ENCODE peak calls at places on chromosomes 3 and 15, in six cellular contexts. U, V, D, M, C and B are unnamed samples.

GRCh38 chr3:45312836-45313493 is 75.4 kb upstream of the LARS2 start:
- DNase-seq in U (no peak), C (no peak), M (no peak), D (no peak), V (no peak), B (no peak)

GRCh38 chr15:89052474-89052873 is 35.8 kb upstream of the ABHD2 start:
- DNase-seq in U (no peak), D (no peak), V (no peak), C (peak), M (no peak), B (no peak)

GRCh38 chr3:67458406-67458805 is 196.0 kb downstream of the SUCLG2 start:
- DNase-seq in U (no peak), D (no peak), C (peak), V (no peak), M (no peak), B (no peak)

GRCh38 chr15:61680260-61681037 is 379.8 kb downstream of the VPS13C start:
- DNase-seq in U (no peak), V (no peak), C (no peak), D (no peak), M (no peak), B (no peak)

GRCh38 chr15:70342554-70343548 is 245.1 kb upstream of the TLE3 start:
- DNase-seq in V (no peak), D (no peak), U (no peak), M (no peak), C (no peak), B (no peak)

GRCh38 chr3:56124546-56124945 is 343.7 kb downstream of the ERC2 start:
- DNase-seq in M (no peak), V (no peak), U (no peak), D (no peak), C (no peak), B (no peak)

GRCh38 chr3:150094150-150094932 is 123.6 kb upstream of the PFN2 start:
- DNase-seq in M (no peak), D (no peak), U (no peak), V (no peak), C (peak), B (peak)

GRCh38 chr3:120846073-120846472 is 61.9 kb upstream of the STXBP5L start:
- DNase-seq in U (no peak), V (no peak), D (no peak), M (no peak), C (no peak), B (no peak)

GRCh38 chr15:85356276-85356675 is 24.1 kb upstream of the AKAP13 start:
- DNase-seq in M (no peak), U (no peak), C (no peak), D (no peak), V (no peak), B (no peak)

GRCh38 chr15:41806291-41807181 is 21.4 kb upstream of the JMJD7 start:
- DNase-seq in D (no peak), U (peak), M (no peak), C (no peak), V (no peak), B (peak)

GRCh38 chr15:76575177-76576078 is 238.9 kb downstream of the ISL2 start:
- DNase-seq in M (no peak), U (no peak), V (no peak), C (no peak), D (no peak), B (no peak)

GRCh38 chr3:107428051-107428858 is 51.0 kb downstream of the CCDC54 start:
- DNase-seq in D (no peak), M (no peak), V (no peak), U (no peak), C (no peak), B (no peak)

GRCh38 chr15:68608206-68608843 is 29.5 kb downstream of the CORO2B start:
- DNase-seq in V (no peak), C (no peak), M (peak), U (peak), D (peak), B (no peak)

GRCh38 chr15:55654541-55654940 is 66.4 kb upstream of the PYGO1 start:
- DNase-seq in V (no peak), M (no peak), C (peak), U (no peak), D (no peak), B (no peak)

GRCh38 chr3:178482981-178483380 is 53.3 kb upstream of the KCNMB2 start:
- DNase-seq in V (no peak), C (no peak), U (no peak), D (no peak), M (no peak), B (no peak)

GRCh38 chr3:29525254-29525881 is 244.5 kb downstream of the RBMS3 start:
- DNase-seq in C (peak), U (peak), D (peak), V (no peak), M (peak), B (no peak)

GRCh38 chr3:23600178-23600577 is 205.6 kb upstream of the UBE2E1 start:
- DNase-seq in C (peak), D (no peak), V (no peak), M (no peak), U (no peak), B (peak)

GRCh38 chr3:188473591-188474288 is 319.8 kb downstream of the LPP start:
- DNase-seq in D (no peak), C (no peak), U (no peak), M (no peak), V (no peak), B (no peak)

GRCh38 chr3:184543848-184544512 is 17.6 kb upstream of the EPHB3 start:
- DNase-seq in C (peak), M (peak), U (peak), D (peak), V (peak), B (peak)

GRCh38 chr15:90004252-90004651 is 3.1 kb downstream of the ZNF710 start:
- DNase-seq in M (peak), C (peak), V (no peak), U (no peak), D (peak), B (no peak)

GRCh38 chr3:164419220-164419619 is 659.1 kb downstream of the SI start:
- DNase-seq in C (no peak), V (no peak), D (no peak), U (no peak), M (no peak), B (no peak)

GRCh38 chr3:150341893-150342292 is 66.2 kb upstream of the TSC22D2 start:
- DNase-seq in V (no peak), D (no peak), C (no peak), M (no peak), U (peak), B (no peak)

DNA sequence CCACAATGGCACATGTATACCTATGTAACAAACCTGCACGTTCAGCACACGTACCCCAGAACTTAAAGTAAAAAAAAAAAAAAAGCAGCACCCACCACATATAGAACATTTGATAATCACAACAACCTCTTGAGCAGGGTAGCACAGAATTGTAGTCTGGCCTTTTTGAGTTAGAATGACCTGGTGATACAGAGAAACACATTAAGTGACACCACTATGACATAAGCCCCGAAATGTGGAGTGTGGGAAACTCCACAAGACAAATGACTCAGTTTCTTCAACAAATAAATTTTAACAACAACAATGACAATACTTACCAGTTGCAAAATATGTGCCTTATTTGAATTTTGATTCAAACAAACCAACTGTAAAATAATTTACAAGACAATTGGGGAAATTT is 46.4 kb downstream of the DRD3 start:
- DNase-seq in V (no peak), D (no peak), C (no peak), U (no peak), M (no peak), B (no peak)
- TF ChIP-seq CTCF in V (no peak), D (no peak), C (no peak), U (no peak), M (no peak), B (no peak)

GRCh38 chr3:169060037-169060436 is 603.5 kb downstream of the MECOM start:
- DNase-seq in U (no peak), C (no peak), D (no peak), V (no peak), M (no peak), B (no peak)
- H3K27ac ChIP-seq in U (no peak), C (no peak), D (no peak), V (no peak), M (no peak), B (no peak)

DNA sequence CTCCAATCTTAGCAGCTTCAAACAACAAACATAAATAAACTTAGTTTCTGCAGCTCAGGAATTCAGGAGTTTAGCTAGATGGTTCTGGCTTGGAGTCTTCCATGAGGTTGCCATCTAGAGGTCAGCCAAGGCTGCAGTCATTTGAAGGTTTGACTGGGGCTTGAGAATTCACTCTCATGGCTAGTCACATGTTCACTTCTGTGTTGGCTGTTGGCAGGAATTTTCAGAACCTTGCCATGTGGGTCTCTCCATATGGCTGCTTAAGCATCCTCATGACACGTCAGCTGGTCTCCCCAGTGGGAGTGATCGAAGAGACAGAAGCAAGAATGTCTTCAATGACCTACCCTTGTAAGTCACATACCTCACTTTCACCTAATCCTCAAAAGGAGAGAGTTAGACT is 269.2 kb upstream of the CNTN3 start:
- DNase-seq in M (no peak), V (no peak), C (no peak), D (no peak), U (no peak), B (no peak)
- TF ChIP-seq CTCF in M (no peak), V (no peak), C (peak), D (no peak), U (peak), B (no peak)

DNA sequence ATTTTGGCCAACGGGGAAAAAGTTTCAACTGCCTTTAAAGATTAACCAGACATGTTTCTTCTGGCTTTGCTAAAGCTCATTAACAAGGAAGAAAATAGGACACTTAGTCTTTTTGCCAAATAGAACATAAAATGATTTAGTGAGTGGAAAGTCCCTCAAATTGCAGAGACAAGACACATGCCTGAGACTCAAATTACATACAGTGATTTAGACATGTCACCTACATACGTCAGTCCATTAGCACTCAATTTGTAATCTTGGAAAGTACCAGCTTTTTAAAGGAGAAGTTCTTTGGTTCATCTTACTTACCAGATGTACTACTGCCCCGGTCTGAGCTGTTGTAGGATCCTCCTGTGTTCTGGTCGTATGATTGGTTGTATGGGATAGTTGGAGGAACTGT is 1134.2 kb downstream of the ROBO1 start:
- DNase-seq in U (no peak), M (no peak), D (no peak), V (no peak), C (no peak), B (no peak)
- H3K27ac ChIP-seq in U (no peak), M (no peak), D (no peak), V (no peak), C (no peak), B (no peak)

GRCh38 chr3:127389415-127389814 is 101.6 kb upstream of the PRR20G start:
- DNase-seq in V (no peak), M (no peak), D (no peak), C (peak), U (peak), B (peak)
- TF ChIP-seq CTCF in V (no peak), M (no peak), D (no peak), C (no peak), U (no peak), B (no peak)

GRCh38 chr3:152151216-152151874 is 117.4 kb upstream of the MBNL1 start:
- DNase-seq in V (no peak), M (no peak), U (no peak), D (no peak), C (no peak), B (no peak)

GRCh38 chr3:152156880-152157279 is 111.8 kb upstream of the MBNL1 start:
- DNase-seq in M (no peak), U (no peak), C (no peak), D (no peak), V (no peak), B (no peak)

GRCh38 chr3:152157337-152157736 is 111.4 kb upstream of the MBNL1 start:
- DNase-seq in U (no peak), C (no peak), M (no peak), V (no peak), D (no peak), B (no peak)

GRCh38 chr3:152155654-152156053 is 113.1 kb upstream of the MBNL1 start:
- DNase-seq in M (no peak), C (no peak), V (no peak), D (no peak), U (no peak), B (no peak)

GRCh38 chr3:152155246-152155645 is 113.5 kb upstream of the MBNL1 start:
- DNase-seq in V (no peak), D (no peak), C (no peak), M (no peak), U (no peak), B (no peak)
- H3K27ac ChIP-seq in V (no peak), D (peak), C (no peak), M (no peak), U (no peak), B (no peak)

GRCh38 chr3:48465237-48465530 is 18.6 kb downstream of the ATRIP start:
- DNase-seq in M (no peak), C (no peak), U (no peak), D (no peak), V (no peak), B (no peak)

GRCh38 chr3:48464713-48465221 is 18.2 kb downstream of the ATRIP start:
- DNase-seq in D (no peak), M (peak), C (no peak), U (no peak), V (no peak), B (no peak)

GRCh38 chr3:48466386-48467109 is 20.0 kb downstream of the ATRIP start:
- DNase-seq in C (no peak), M (peak), U (peak), V (peak), D (no peak), B (no peak)

GRCh38 chr3:48467110-48467454 is 20.5 kb downstream of the ATRIP start:
- DNase-seq in M (no peak), U (no peak), V (no peak), D (no peak), C (no peak), B (no peak)

GRCh38 chr3:48465531-48466378 is 19.2 kb downstream of the ATRIP start:
- DNase-seq in D (peak), U (peak), M (peak), C (peak), V (peak), B (peak)
- TF ChIP-seq CTCF in D (peak), U (peak), M (peak), C (peak), V (no peak), B (peak)

DNA sequence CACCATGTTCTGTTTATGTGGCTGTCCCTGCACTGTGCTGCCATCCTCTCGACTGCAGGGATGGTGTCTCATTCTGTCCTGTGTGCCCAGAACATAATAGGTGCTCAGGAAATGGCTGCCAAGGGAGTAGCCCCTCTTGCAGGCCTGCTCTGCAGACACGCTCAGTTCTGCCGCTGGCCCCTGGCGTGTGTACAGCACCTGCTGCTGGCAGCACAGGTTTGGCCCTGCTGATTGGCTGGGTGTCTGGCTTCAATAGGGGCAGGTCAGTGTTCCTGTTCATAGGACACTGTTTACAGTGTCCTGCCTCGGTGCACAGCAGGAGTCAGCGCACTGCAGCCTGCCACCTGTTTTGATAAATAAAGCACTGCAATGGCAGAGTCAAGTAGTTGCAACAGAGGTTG is 146.9 kb downstream of the DNAJB8 start:
- DNase-seq in V (no peak), D (no peak), U (no peak), C (no peak), M (no peak), B (no peak)
- H3K27ac ChIP-seq in V (no peak), D (no peak), U (no peak), C (no peak), M (no peak), B (no peak)